ENCODE peak calls at places on chromosome 20, in ten cellular contexts. M is NCI-H2081; L is NCI-H460; E is H54; Q is A172; K is mucosa of descending colon; O is activated CD8-positive, alpha-beta memory T cell treated with anti-CD3 and anti-CD28 coated beads for 24 hours; U is transverse colon; Y is stimulated activated CD4-positive, alpha-beta T cell treated with anti-CD3 and anti-CD28 coated beads, Interleukin-1b, Interleukin-23, amount 100 ng/mL, for 4 hours; B is ovary. V is an unnamed sample.

GRCh38 chr20:44533928-44534327 is 12.1 kb upstream of the SERINC3 start:
- DNase-seq in Q (no peak), L (no peak), M (no peak), U (no peak), O (peak; percentile 11), Y (no peak), E (no peak), K (no peak), B (no peak), V (no peak)

GRCh38 chr20:37207176-37207575 is 27.8 kb upstream of the MROH8 start:
- DNase-seq in U (no peak), O (no peak), Y (no peak), K (no peak), E (no peak), Q (no peak), B (peak; percentile 29), M (no peak), L (no peak), V (no peak)

GRCh38 chr20:58623579-58624473 is 27.3 kb upstream of the STX16 start:
- DNase-seq in Y (no peak), M (no peak), E (peak; percentile 98), K (peak; percentile 38), L (peak; percentile 79), Q (peak; percentile 97), U (peak; percentile 33), O (no peak), B (peak; percentile 68), V (no peak)

GRCh38 chr20:23358563-23358906 is 3.4 kb upstream of the GZF1 start:
- DNase-seq in E (no peak), B (no peak), L (no peak), O (no peak), Q (no peak), Y (no peak), U (no peak), M (no peak), K (no peak), V (no peak)

GRCh38 chr20:63472159-63472811 is at the start of gene KCNQ2:
- DNase-seq in Y (no peak), M (no peak), B (no peak), Q (no peak), K (no peak), L (no peak), U (no peak), O (no peak), E (no peak), V (no peak)

GRCh38 chr20:38447931-38448675 is 13.0 kb upstream of the SNHG17 start:
- DNase-seq in E (no peak), M (peak; percentile 26), O (no peak), Q (no peak), U (no peak), B (no peak), K (peak; percentile 33), Y (no peak), L (no peak), V (no peak)

GRCh38 chr20:23257848-23258746 is 92.5 kb upstream of the NXT1 start:
- DNase-seq in U (no peak), Y (no peak), Q (peak; percentile 97), M (peak; percentile 59), E (peak; percentile 76), K (no peak), O (no peak), B (no peak), L (peak; percentile 93), V (no peak)

GRCh38 chr20:59006167-59006863 is 739 bp downstream of the CTSZ start:
- DNase-seq in O (peak; percentile 69), E (peak; percentile 43), U (peak; percentile 56), K (peak; percentile 77), M (no peak), B (peak; percentile 33), Q (no peak), Y (no peak), L (no peak), V (no peak)

GRCh38 chr20:62088258-62089127 is 22.8 kb upstream of the TAF4 start:
- DNase-seq in B (no peak), E (peak; percentile 62), U (peak; percentile 34), K (no peak), M (no peak), Y (no peak), L (peak; percentile 97), Q (peak; percentile 95), O (no peak), V (no peak)

GRCh38 chr20:63246490-63247284 is 7.6 kb downstream of the NKAIN4 start:
- DNase-seq in E (no peak), K (no peak), Y (no peak), M (no peak), L (no peak), U (no peak), B (no peak), Q (no peak), O (no peak), V (no peak)

GRCh38 chr20:2752631-2753455 is 47.6 kb downstream of the CPXM1 start:
- DNase-seq in U (peak; percentile 38), Y (peak; percentile 20), B (peak; percentile 44), M (peak; percentile 36), L (peak; percentile 37), K (peak; percentile 62), E (peak; percentile 90), Q (peak; percentile 40), O (peak; percentile 80), V (no peak)

GRCh38 chr20:9515211-9515580 is 806 bp downstream of the LAMP5 start:
- DNase-seq in B (no peak), L (no peak), U (no peak), K (no peak), M (no peak), O (no peak), E (no peak), Q (no peak), Y (no peak), V (no peak)

GRCh38 chr20:32135983-32136515 is 26.5 kb downstream of the TM9SF4 start:
- DNase-seq in K (no peak), Y (no peak), B (no peak), E (no peak), L (no peak), M (no peak), Q (no peak), O (no peak), U (no peak), V (no peak)

GRCh38 chr20:23744726-23745646 is 5.7 kb downstream of the CST1 start:
- DNase-seq in B (no peak), U (no peak), E (no peak), O (no peak), L (no peak), Q (no peak), M (no peak), Y (no peak), K (no peak), V (no peak)

GRCh38 chr20:35339007-35339406 is 46.8 kb upstream of the FAM83C start:
- DNase-seq in M (no peak), B (no peak), O (no peak), E (peak; percentile 35), U (no peak), Y (no peak), L (no peak), Q (peak; percentile 85), K (no peak), V (no peak)

GRCh38 chr20:10094566-10095173 is 59.9 kb downstream of the ANKEF1 start:
- DNase-seq in B (no peak), L (no peak), Q (no peak), Y (no peak), E (no peak), O (no peak), M (no peak), U (no peak), K (no peak), V (no peak)

GRCh38 chr20:21808863-21809664 is 103.6 kb downstream of the PAX1 start:
- DNase-seq in Q (no peak), B (no peak), Y (peak; percentile 22), M (no peak), K (peak; percentile 49), E (peak; percentile 20), L (no peak), U (peak; percentile 36), O (peak; percentile 63), V (peak; percentile 3)

GRCh38 chr20:9200196-9200595 is 131.3 kb downstream of the PLCB4 start:
- DNase-seq in E (no peak), L (no peak), K (no peak), U (no peak), B (no peak), Y (no peak), O (no peak), M (no peak), Q (peak; percentile 68), V (no peak)

GRCh38 chr20:31894980-31895675 is 24.7 kb downstream of the TTLL9 start:
- DNase-seq in E (peak; percentile 68), M (no peak), O (no peak), U (peak; percentile 45), L (peak; percentile 32), Y (no peak), K (no peak), Q (peak; percentile 89), B (no peak), V (peak; percentile 66)

GRCh38 chr20:34541264-34541901 is 17.1 kb upstream of the MAP1LC3A start:
- DNase-seq in O (no peak), Y (no peak), B (no peak), Q (no peak), L (no peak), U (no peak), K (peak; percentile 7), E (no peak), M (no peak), V (no peak)

GRCh38 chr20:22796465-22797077 is 212.2 kb upstream of the FOXA2 start:
- DNase-seq in M (no peak), B (no peak), Q (peak; percentile 58), E (no peak), L (no peak), Y (no peak), U (no peak), O (no peak), K (no peak), V (no peak)

GRCh38 chr20:42483694-42484303 is 705.9 kb downstream of the PTPRT start:
- DNase-seq in K (peak; percentile 24), L (peak; percentile 9), M (no peak), E (peak; percentile 23), B (no peak), U (peak; percentile 14), O (no peak), Q (no peak), Y (no peak), V (peak; percentile 26)

GRCh38 chr20:47558295-47558694 is 56.6 kb downstream of the NCOA3 start:
- DNase-seq in U (no peak), L (no peak), Y (no peak), M (no peak), Q (no peak), E (no peak), B (no peak), O (no peak), K (no peak), V (no peak)

GRCh38 chr20:57999465-58000111 is 228.9 kb downstream of the ANKRD60 start:
- DNase-seq in L (no peak), B (no peak), Q (no peak), K (peak; percentile 73), O (no peak), E (no peak), M (peak; percentile 32), Y (no peak), U (peak; percentile 63), V (no peak)

GRCh38 chr20:50020283-50020682 is 37.5 kb downstream of the SNAI1 start:
- DNase-seq in M (no peak), K (no peak), O (no peak), B (no peak), U (no peak), Q (peak; percentile 48), E (peak; percentile 76), L (no peak), Y (no peak), V (no peak)

GRCh38 chr20:63969851-63970713 is at the start of gene ZNF512B:
- DNase-seq in U (peak; percentile 59), Y (peak; percentile 66), B (peak; percentile 71), E (peak; percentile 70), O (peak; percentile 76), Q (no peak), K (peak; percentile 61), M (peak; percentile 73), L (no peak), V (peak; percentile 44)

GRCh38 chr20:54257090-54257816 is 49.4 kb downstream of the PFDN4 start:
- DNase-seq in L (no peak), Y (no peak), M (no peak), E (no peak), K (no peak), U (no peak), O (no peak), Q (peak; percentile 72), B (no peak), V (no peak)

GRCh38 chr20:8067082-8067481 is 47.5 kb upstream of the TMX4 start:
- DNase-seq in Y (no peak), Q (no peak), L (no peak), E (no peak), K (no peak), U (no peak), B (no peak), M (no peak), O (no peak), V (no peak)